ENCODE peak calls at places on chromosome 15, in seven cellular contexts. One of them, this sample, is unnamed.

GRCh38 chr15:38299216-38299615 is 46.6 kb downstream of the SPRED1 start:
- DNase-seq in Right ventricle myocardium superior: no peak
- DNase-seq in lung microvascular endothelial cell: peak
- DNase-seq in activated CD4-positive, CD25-positive, alpha-beta regulatory T cell treated with anti-CD3 and anti-CD28 coated beads, Interleukin-2, amount 50 U/mL, for 72 hours: no peak
- DNase-seq in spleen: no peak
- DNase-seq in naive thymus-derived CD4-positive, alpha-beta T cell: no peak
- DNase-seq in Peyer's patch: no peak
- DNase-seq in this sample: no peak

GRCh38 chr15:93862791-93863190 is 368.6 kb upstream of the MCTP2 start:
- DNase-seq in Right ventricle myocardium superior: peak
- DNase-seq in lung microvascular endothelial cell: no peak
- DNase-seq in activated CD4-positive, CD25-positive, alpha-beta regulatory T cell treated with anti-CD3 and anti-CD28 coated beads, Interleukin-2, amount 50 U/mL, for 72 hours: no peak
- DNase-seq in spleen: no peak
- DNase-seq in naive thymus-derived CD4-positive, alpha-beta T cell: no peak
- DNase-seq in Peyer's patch: peak
- DNase-seq in this sample: no peak

GRCh38 chr15:69627548-69628158 is 175.0 kb downstream of the RPLP1 start:
- DNase-seq in Right ventricle myocardium superior: no peak
- DNase-seq in lung microvascular endothelial cell: no peak
- DNase-seq in activated CD4-positive, CD25-positive, alpha-beta regulatory T cell treated with anti-CD3 and anti-CD28 coated beads, Interleukin-2, amount 50 U/mL, for 72 hours: no peak
- DNase-seq in spleen: no peak
- DNase-seq in naive thymus-derived CD4-positive, alpha-beta T cell: no peak
- DNase-seq in Peyer's patch: no peak
- DNase-seq in this sample: no peak

GRCh38 chr15:92600902-92601301 is 54.7 kb downstream of the FAM174B start:
- DNase-seq in Right ventricle myocardium superior: no peak
- DNase-seq in lung microvascular endothelial cell: no peak
- DNase-seq in activated CD4-positive, CD25-positive, alpha-beta regulatory T cell treated with anti-CD3 and anti-CD28 coated beads, Interleukin-2, amount 50 U/mL, for 72 hours: no peak
- DNase-seq in spleen: no peak
- DNase-seq in naive thymus-derived CD4-positive, alpha-beta T cell: no peak
- DNase-seq in Peyer's patch: no peak
- DNase-seq in this sample: no peak

GRCh38 chr15:36156855-36157521 is 422.4 kb upstream of the CDIN1 start:
- DNase-seq in Right ventricle myocardium superior: peak
- DNase-seq in lung microvascular endothelial cell: peak
- DNase-seq in activated CD4-positive, CD25-positive, alpha-beta regulatory T cell treated with anti-CD3 and anti-CD28 coated beads, Interleukin-2, amount 50 U/mL, for 72 hours: no peak
- DNase-seq in spleen: no peak
- DNase-seq in naive thymus-derived CD4-positive, alpha-beta T cell: no peak
- DNase-seq in Peyer's patch: peak
- DNase-seq in this sample: no peak

GRCh38 chr15:38486946-38487345 is 33.0 kb downstream of the FAM98B start:
- DNase-seq in Right ventricle myocardium superior: no peak
- DNase-seq in lung microvascular endothelial cell: peak
- DNase-seq in activated CD4-positive, CD25-positive, alpha-beta regulatory T cell treated with anti-CD3 and anti-CD28 coated beads, Interleukin-2, amount 50 U/mL, for 72 hours: no peak
- DNase-seq in spleen: no peak
- DNase-seq in naive thymus-derived CD4-positive, alpha-beta T cell: peak
- DNase-seq in Peyer's patch: no peak
- DNase-seq in this sample: no peak

GRCh38 chr15:67094001-67094826 is 28.8 kb downstream of the SMAD3 start:
- DNase-seq in Right ventricle myocardium superior: no peak
- DNase-seq in lung microvascular endothelial cell: no peak
- DNase-seq in activated CD4-positive, CD25-positive, alpha-beta regulatory T cell treated with anti-CD3 and anti-CD28 coated beads, Interleukin-2, amount 50 U/mL, for 72 hours: no peak
- DNase-seq in spleen: peak
- DNase-seq in naive thymus-derived CD4-positive, alpha-beta T cell: no peak
- DNase-seq in Peyer's patch: no peak
- DNase-seq in this sample: no peak

GRCh38 chr15:94070341-94071275 is 160.8 kb upstream of the MCTP2 start:
- DNase-seq in Right ventricle myocardium superior: no peak
- DNase-seq in lung microvascular endothelial cell: no peak
- DNase-seq in activated CD4-positive, CD25-positive, alpha-beta regulatory T cell treated with anti-CD3 and anti-CD28 coated beads, Interleukin-2, amount 50 U/mL, for 72 hours: no peak
- DNase-seq in spleen: no peak
- DNase-seq in naive thymus-derived CD4-positive, alpha-beta T cell: no peak
- DNase-seq in Peyer's patch: no peak
- DNase-seq in this sample: no peak

GRCh38 chr15:67127925-67128324 is 62.5 kb downstream of the SMAD3 start:
- DNase-seq in Right ventricle myocardium superior: no peak
- DNase-seq in lung microvascular endothelial cell: peak
- DNase-seq in activated CD4-positive, CD25-positive, alpha-beta regulatory T cell treated with anti-CD3 and anti-CD28 coated beads, Interleukin-2, amount 50 U/mL, for 72 hours: no peak
- DNase-seq in spleen: no peak
- DNase-seq in naive thymus-derived CD4-positive, alpha-beta T cell: no peak
- DNase-seq in Peyer's patch: peak
- DNase-seq in this sample: no peak

GRCh38 chr15:58295637-58296036 is 136.2 kb upstream of the LIPC start:
- DNase-seq in Right ventricle myocardium superior: no peak
- DNase-seq in lung microvascular endothelial cell: no peak
- DNase-seq in activated CD4-positive, CD25-positive, alpha-beta regulatory T cell treated with anti-CD3 and anti-CD28 coated beads, Interleukin-2, amount 50 U/mL, for 72 hours: no peak
- DNase-seq in spleen: no peak
- DNase-seq in naive thymus-derived CD4-positive, alpha-beta T cell: no peak
- DNase-seq in Peyer's patch: no peak
- DNase-seq in this sample: no peak

GRCh38 chr15:71079208-71080044 is 35.8 kb upstream of the THSD4 start:
- DNase-seq in Right ventricle myocardium superior: peak
- DNase-seq in lung microvascular endothelial cell: peak
- DNase-seq in activated CD4-positive, CD25-positive, alpha-beta regulatory T cell treated with anti-CD3 and anti-CD28 coated beads, Interleukin-2, amount 50 U/mL, for 72 hours: no peak
- DNase-seq in spleen: no peak
- DNase-seq in naive thymus-derived CD4-positive, alpha-beta T cell: no peak
- DNase-seq in Peyer's patch: no peak
- DNase-seq in this sample: no peak

GRCh38 chr15:95733931-95734330 is 596.6 kb upstream of the NR2F2 start:
- DNase-seq in Right ventricle myocardium superior: no peak
- DNase-seq in lung microvascular endothelial cell: peak
- DNase-seq in activated CD4-positive, CD25-positive, alpha-beta regulatory T cell treated with anti-CD3 and anti-CD28 coated beads, Interleukin-2, amount 50 U/mL, for 72 hours: no peak
- DNase-seq in spleen: no peak
- DNase-seq in naive thymus-derived CD4-positive, alpha-beta T cell: peak
- DNase-seq in Peyer's patch: no peak
- DNase-seq in this sample: no peak

GRCh38 chr15:93066103-93066725 is 22.8 kb downstream of the RGMA start:
- DNase-seq in Right ventricle myocardium superior: no peak
- DNase-seq in lung microvascular endothelial cell: no peak
- DNase-seq in activated CD4-positive, CD25-positive, alpha-beta regulatory T cell treated with anti-CD3 and anti-CD28 coated beads, Interleukin-2, amount 50 U/mL, for 72 hours: no peak
- DNase-seq in spleen: peak
- DNase-seq in naive thymus-derived CD4-positive, alpha-beta T cell: no peak
- DNase-seq in Peyer's patch: no peak
- DNase-seq in this sample: no peak